ENCODE peak calls at places on chromosomes 5 and 9, in six cellular contexts. One of them, this sample, is unnamed.

GRCh38 chr9:130185494-130186005 is 13.3 kb downstream of the NCS1 start:
- DNase-seq in transverse colon: no peak
- DNase-seq in HepG2: no peak
- DNase-seq in H1: no peak
- DNase-seq in uterus: peak; percentile 66
- DNase-seq in heart left ventricle: no peak
- DNase-seq in this sample: no peak

GRCh38 chr5:36875051-36875788 is 1.3 kb upstream of the NIPBL start:
- DNase-seq in HepG2: peak; percentile 13
- DNase-seq in uterus: peak; percentile 46
- DNase-seq in H1: no peak
- DNase-seq in heart left ventricle: peak; percentile 74
- DNase-seq in transverse colon: peak; percentile 58
- DNase-seq in this sample: peak; percentile 93

GRCh38 chr5:77767301-77767700 is 8.8 kb downstream of the TBCA start:
- DNase-seq in H1: no peak
- DNase-seq in HepG2: no peak
- DNase-seq in uterus: no peak
- DNase-seq in heart left ventricle: no peak
- DNase-seq in transverse colon: no peak
- DNase-seq in this sample: no peak

GRCh38 chr5:68269820-68270219 is 54.3 kb downstream of the PIK3R1 start:
- DNase-seq in H1: no peak
- DNase-seq in heart left ventricle: no peak
- DNase-seq in HepG2: no peak
- DNase-seq in uterus: no peak
- DNase-seq in transverse colon: no peak
- DNase-seq in this sample: no peak

GRCh38 chr9:129602598-129603415 is 18.1 kb downstream of the C9orf50 start:
- DNase-seq in HepG2: no peak
- DNase-seq in H1: no peak
- DNase-seq in heart left ventricle: no peak
- DNase-seq in transverse colon: no peak
- DNase-seq in uterus: no peak
- DNase-seq in this sample: no peak

GRCh38 chr9:23088932-23089364 is 642.3 kb downstream of the DMRTA1 start:
- DNase-seq in transverse colon: no peak
- DNase-seq in HepG2: no peak
- DNase-seq in heart left ventricle: no peak
- DNase-seq in uterus: no peak
- DNase-seq in H1: peak; percentile 71
- DNase-seq in this sample: no peak

GRCh38 chr9:121852646-121853616 is 201.5 kb downstream of the DAB2IP start:
- DNase-seq in heart left ventricle: peak; percentile 66
- DNase-seq in uterus: peak; percentile 94
- DNase-seq in H1: no peak
- DNase-seq in HepG2: no peak
- DNase-seq in transverse colon: no peak
- DNase-seq in this sample: peak; percentile 90

GRCh38 chr5:174329738-174330137 is 284.2 kb downstream of the NSG2 start:
- DNase-seq in H1: no peak
- DNase-seq in heart left ventricle: no peak
- DNase-seq in uterus: no peak
- DNase-seq in HepG2: no peak
- DNase-seq in transverse colon: no peak
- DNase-seq in this sample: no peak

GRCh38 chr5:77232959-77233358 is 22.5 kb downstream of the PDE8B start:
- DNase-seq in H1: no peak
- DNase-seq in heart left ventricle: no peak
- DNase-seq in HepG2: no peak
- DNase-seq in transverse colon: no peak
- DNase-seq in uterus: no peak
- DNase-seq in this sample: no peak

GRCh38 chr9:127897194-127897692 is 2.2 kb downstream of the ST6GALNAC6 start:
- DNase-seq in uterus: peak; percentile 94
- DNase-seq in HepG2: peak; percentile 95
- DNase-seq in H1: peak; percentile 82
- DNase-seq in transverse colon: peak; percentile 74
- DNase-seq in heart left ventricle: peak; percentile 87
- DNase-seq in this sample: peak; percentile 77

GRCh38 chr9:81416476-81417298 is 272.7 kb downstream of the TLE1 start:
- DNase-seq in uterus: no peak
- DNase-seq in transverse colon: no peak
- DNase-seq in H1: no peak
- DNase-seq in HepG2: no peak
- DNase-seq in heart left ventricle: no peak
- DNase-seq in this sample: no peak

GRCh38 chr9:4530375-4530774 is 40.1 kb downstream of the SLC1A1 start:
- DNase-seq in H1: no peak
- DNase-seq in transverse colon: no peak
- DNase-seq in uterus: no peak
- DNase-seq in heart left ventricle: no peak
- DNase-seq in HepG2: no peak
- DNase-seq in this sample: no peak
- TF ChIP-seq POLR2A in H1: no peak
- TF ChIP-seq POLR2A in transverse colon: no peak
- TF ChIP-seq POLR2A in uterus: no peak
- TF ChIP-seq POLR2A in heart left ventricle: no peak
- TF ChIP-seq POLR2A in HepG2: no peak
- TF ChIP-seq POLR2A in this sample: no peak

DNA sequence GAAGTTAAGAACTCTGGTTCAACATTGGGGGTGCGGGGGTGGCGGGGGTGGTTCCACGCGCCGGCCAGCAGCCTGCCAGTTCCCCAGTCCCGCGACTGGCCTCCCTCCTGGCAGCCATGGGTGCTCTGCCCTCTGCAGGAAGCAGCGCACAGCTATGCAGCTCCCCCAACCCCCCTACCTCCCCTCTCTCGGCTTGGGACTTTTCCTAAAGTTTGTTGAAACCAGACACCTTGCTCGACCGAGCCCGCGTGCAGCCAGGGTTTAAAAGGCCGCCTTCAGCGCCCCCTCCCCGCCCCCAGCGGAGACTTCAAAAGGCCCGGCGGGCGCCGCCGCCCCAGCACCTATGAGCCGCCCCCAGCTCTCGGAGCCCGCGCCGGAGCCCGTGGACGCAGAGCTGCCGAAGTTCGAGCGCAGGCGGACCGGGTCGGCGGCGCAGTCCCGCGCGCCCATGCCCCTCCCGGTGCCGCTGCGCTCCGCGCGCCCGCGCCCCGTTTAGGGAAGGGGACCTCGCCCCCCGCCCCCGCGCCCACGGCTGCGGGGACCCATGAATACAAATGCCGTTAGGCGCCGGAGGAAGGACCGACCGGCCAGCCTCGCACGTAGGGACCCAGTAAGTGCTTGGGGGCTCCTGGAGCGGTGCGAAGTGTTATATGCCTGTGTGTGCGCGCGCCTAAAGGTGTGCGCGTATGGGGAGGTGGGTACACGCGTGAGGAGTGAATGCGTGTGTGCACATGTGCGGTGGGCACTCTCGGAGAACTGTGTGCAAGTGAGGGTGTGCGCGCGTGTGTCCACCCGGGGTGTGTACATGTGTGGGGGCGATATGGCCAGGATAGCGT is 1.4 kb upstream of the COL27A1 start:
- DNase-seq in heart left ventricle: no peak
- DNase-seq in HepG2: peak; percentile 95
- DNase-seq in uterus: no peak
- DNase-seq in H1: peak; percentile 78
- DNase-seq in transverse colon: no peak
- DNase-seq in this sample: no peak
- H3K4me3 ChIP-seq in heart left ventricle: peak overlapping the region; percentile 72
- H3K4me3 ChIP-seq in HepG2: peak overlapping the region; percentile 94
- H3K4me3 ChIP-seq in uterus: peak overlapping the region; percentile 24
- H3K4me3 ChIP-seq in H1: peak overlapping the region; percentile 54
- H3K4me3 ChIP-seq in transverse colon: peak overlapping the region; percentile 32
- H3K4me3 ChIP-seq in this sample: peak overlapping the region; percentile 4

GRCh38 chr5:139660105-139660915 is 12.2 kb downstream of the CXXC5 start:
- DNase-seq in uterus: peak; percentile 62
- DNase-seq in HepG2: no peak
- DNase-seq in H1: no peak
- DNase-seq in transverse colon: peak; percentile 82
- DNase-seq in heart left ventricle: peak; percentile 86
- DNase-seq in this sample: peak; percentile 94
- TF ChIP-seq POLR2A in uterus: peak; percentile 19
- TF ChIP-seq POLR2A in HepG2: no peak
- TF ChIP-seq POLR2A in H1: no peak
- TF ChIP-seq POLR2A in transverse colon: peak; percentile 54
- TF ChIP-seq POLR2A in heart left ventricle: no peak
- TF ChIP-seq POLR2A in this sample: no peak

DNA sequence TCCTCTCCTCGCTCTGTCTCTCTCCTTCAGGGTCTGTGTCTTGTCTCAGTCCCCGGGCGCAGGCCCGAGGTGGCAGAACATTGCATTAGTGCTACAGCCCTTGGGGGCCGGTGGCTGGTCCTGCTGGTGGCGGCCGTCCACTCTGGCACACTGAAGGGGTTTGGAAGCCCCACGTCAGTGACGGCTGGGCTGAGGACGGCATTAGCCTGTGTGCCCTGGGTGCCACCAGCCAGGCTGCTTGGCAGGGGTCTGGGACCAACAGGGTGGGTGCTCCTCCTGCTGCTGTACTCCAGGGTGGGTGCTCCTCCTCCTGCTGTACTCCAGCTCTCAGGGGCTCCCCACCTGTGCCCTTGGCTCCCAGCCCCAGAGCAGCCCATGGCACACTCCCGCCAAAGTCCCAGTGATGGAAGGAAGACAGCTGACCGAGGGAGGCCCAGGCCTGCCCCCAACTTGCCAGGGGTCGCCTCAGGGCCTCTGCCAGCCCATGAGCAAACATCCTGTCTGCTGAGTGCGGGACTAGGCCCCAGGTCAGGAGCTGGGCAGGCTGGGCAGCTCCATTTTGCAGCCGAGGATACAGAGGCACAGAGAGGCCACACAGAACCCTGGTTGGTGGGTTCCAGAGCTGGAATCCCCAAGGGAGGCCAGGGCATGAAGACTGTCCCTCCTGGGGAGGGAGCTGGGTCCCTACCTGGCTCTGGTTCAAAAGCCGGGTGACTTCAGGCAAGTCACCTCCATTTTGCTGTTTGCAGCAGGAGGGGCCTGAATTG is 27.3 kb downstream of the SARDH start:
- DNase-seq in uterus: no peak
- DNase-seq in HepG2: no peak
- DNase-seq in heart left ventricle: peak; percentile 51
- DNase-seq in transverse colon: no peak
- DNase-seq in H1: no peak
- DNase-seq in this sample: no peak
- H3K4me3 ChIP-seq in uterus: no peak overlapping the region
- H3K4me3 ChIP-seq in HepG2: no peak overlapping the region
- H3K4me3 ChIP-seq in heart left ventricle: no peak overlapping the region
- H3K4me3 ChIP-seq in transverse colon: no peak overlapping the region
- H3K4me3 ChIP-seq in H1: no peak overlapping the region
- H3K4me3 ChIP-seq in this sample: no peak overlapping the region

GRCh38 chr5:179612577-179613459 is 10.7 kb downstream of the HNRNPH1 start:
- DNase-seq in uterus: no peak
- DNase-seq in HepG2: no peak
- DNase-seq in transverse colon: no peak
- DNase-seq in H1: no peak
- DNase-seq in heart left ventricle: no peak
- DNase-seq in this sample: no peak
- TF ChIP-seq POLR2A in uterus: no peak
- TF ChIP-seq POLR2A in HepG2: no peak
- TF ChIP-seq POLR2A in transverse colon: no peak
- TF ChIP-seq POLR2A in H1: peak; percentile 36
- TF ChIP-seq POLR2A in heart left ventricle: no peak
- TF ChIP-seq POLR2A in this sample: no peak

GRCh38 chr5:151212361-151212899 is 11.5 kb downstream of the CCDC69 start:
- DNase-seq in H1: peak; percentile 29
- DNase-seq in heart left ventricle: no peak
- DNase-seq in HepG2: no peak
- DNase-seq in uterus: no peak
- DNase-seq in transverse colon: no peak
- DNase-seq in this sample: no peak
- H3K4me3 ChIP-seq in H1: no peak overlapping the region
- H3K4me3 ChIP-seq in heart left ventricle: no peak overlapping the region
- H3K4me3 ChIP-seq in HepG2: no peak overlapping the region
- H3K4me3 ChIP-seq in uterus: no peak overlapping the region
- H3K4me3 ChIP-seq in transverse colon: no peak overlapping the region
- H3K4me3 ChIP-seq in this sample: no peak overlapping the region

GRCh38 chr5:154741415-154741814 is 13.8 kb upstream of the LARP1 start:
- DNase-seq in transverse colon: no peak
- DNase-seq in heart left ventricle: no peak
- DNase-seq in HepG2: no peak
- DNase-seq in H1: no peak
- DNase-seq in uterus: no peak
- DNase-seq in this sample: no peak
- TF ChIP-seq POLR2A in transverse colon: no peak
- TF ChIP-seq POLR2A in heart left ventricle: no peak
- TF ChIP-seq POLR2A in HepG2: no peak
- TF ChIP-seq POLR2A in H1: no peak
- TF ChIP-seq POLR2A in uterus: no peak
- TF ChIP-seq POLR2A in this sample: no peak